ENCODE peak calls at places on chromosomes 7 and 10, in eight cellular contexts. N is neuronal stem cell, U is adrenal gland, T is cardiac muscle cell, D is left ventricle myocardium inferior, Z is fibroblast of lung, V is small intestine, G is aorta. B is an unnamed sample. For H3K4me1, the result is how much of the 10 kb centered on the place peaks cover.

GRCh38 chr10:1498746-1499343 is 238.5 kb downstream of the ADARB2 start:
- DNase-seq in D (no peak), N (no peak), T (no peak), Z (no peak), U (no peak), G (no peak), V (no peak), B (no peak)

GRCh38 chr7:116271980-116272886 is 61.9 kb downstream of the TES start:
- DNase-seq in D (no peak), N (no peak), V (no peak), U (no peak), G (peak), T (peak), Z (peak), B (no peak)

GRCh38 chr7:100584677-100585510 is 1.0 kb downstream of the LRCH4 start:
- DNase-seq in U (peak), V (peak), D (peak), N (peak), Z (peak), G (peak), T (peak), B (peak)

GRCh38 chr7:40715053-40715430 is 580.2 kb downstream of the SUGCT start:
- DNase-seq in V (no peak), G (no peak), T (no peak), D (no peak), Z (no peak), N (no peak), U (no peak), B (no peak)

GRCh38 chr7:137820156-137820555 is 26.6 kb downstream of the DGKI start:
- DNase-seq in T (no peak), D (no peak), G (no peak), V (no peak), N (no peak), Z (no peak), U (no peak), B (no peak)

GRCh38 chr7:106054133-106054532 is 58.0 kb downstream of the SYPL1 start:
- DNase-seq in G (no peak), N (no peak), U (no peak), D (no peak), Z (no peak), T (no peak), V (no peak), B (no peak)

GRCh38 chr7:8117195-8117594 is 144.8 kb downstream of the ICA1 start:
- DNase-seq in N (no peak), T (peak), Z (no peak), G (no peak), D (no peak), V (no peak), U (no peak), B (no peak)

GRCh38 chr7:24755541-24756416 is 1.5 kb downstream of the GSDME start:
- DNase-seq in Z (peak), N (no peak), V (no peak), T (no peak), U (no peak), D (no peak), G (peak), B (no peak)

GRCh38 chr7:100641463-100641859 is at the start of gene TFR2:
- DNase-seq in N (no peak), V (no peak), U (no peak), D (no peak), G (no peak), Z (no peak), T (no peak), B (no peak)

DNA sequence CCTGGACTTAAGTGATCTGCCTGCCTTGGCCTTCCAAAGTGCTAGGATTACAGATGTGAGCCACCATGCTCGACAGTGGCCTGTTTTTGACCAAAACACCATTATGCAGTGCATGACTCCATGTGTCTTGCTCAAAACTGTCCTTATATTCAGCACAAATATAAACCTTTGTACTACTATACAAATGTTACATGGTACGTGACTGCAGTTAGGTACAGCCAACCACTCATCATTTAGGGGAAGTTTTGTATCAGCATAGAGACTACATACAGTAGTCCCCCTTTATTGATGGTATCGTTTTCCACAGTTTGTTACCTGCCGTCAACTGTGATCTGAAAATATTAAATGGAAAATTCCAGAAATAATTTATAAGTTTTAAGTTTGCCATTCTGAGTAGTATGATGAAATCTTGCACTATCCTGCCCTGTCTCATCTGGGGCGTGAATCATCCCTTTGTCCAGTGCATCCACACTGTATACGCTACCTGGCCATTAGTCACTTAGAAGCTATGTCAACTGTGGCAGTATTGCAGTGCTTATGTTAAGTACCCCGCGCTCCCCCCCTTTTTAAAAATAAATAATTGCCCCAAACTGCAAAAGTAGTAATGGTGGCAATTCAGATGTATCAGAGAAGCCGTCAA is 23.3 kb upstream of the ZNF282 start:
- DNase-seq in Z (no peak), T (no peak), V (no peak), N (no peak), G (no peak), U (no peak), D (no peak), B (no peak)
- H3K27ac ChIP-seq in Z (no peak), T (no peak), V (no peak), N (no peak), G (no peak), U (no peak), D (no peak), B (no peak)

GRCh38 chr7:37255327-37255944 is 193.2 kb downstream of the ELMO1 start:
- DNase-seq in V (no peak), U (no peak), D (no peak), T (no peak), N (no peak), G (no peak), Z (no peak), B (no peak)
- H3K4me3 ChIP-seq in V (no peak), U (no peak), D (no peak), T (no peak), N (no peak), G (no peak), Z (no peak), B (no peak)

DNA sequence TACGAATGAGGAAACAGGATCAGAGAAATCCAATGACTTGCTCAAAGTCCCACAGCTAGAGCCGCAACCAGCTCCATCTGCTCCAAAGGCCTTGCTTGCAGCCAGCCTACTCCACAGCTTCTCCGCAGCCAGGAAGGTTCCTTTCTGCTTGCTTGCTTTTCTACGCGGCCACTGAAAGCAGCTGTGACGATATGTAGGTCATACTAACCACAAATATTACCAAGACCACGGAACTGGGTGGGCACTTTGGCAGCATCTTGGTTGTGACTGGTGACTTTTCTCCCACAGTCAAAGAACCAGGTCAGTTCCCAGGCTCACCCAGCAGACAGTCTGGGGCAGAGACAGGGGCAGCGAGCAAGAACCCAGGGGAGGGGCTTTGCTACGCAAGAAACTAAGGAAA is 86.4 kb downstream of the FAM53B start:
- DNase-seq in D (no peak), N (no peak), V (peak), U (no peak), T (no peak), G (no peak), Z (peak), B (no peak)
- H3K4me1 ChIP-seq in D (half or more), N (under half), V (under half), U (under half), T (under half), G (under half), Z (under half), B (half or more)

GRCh38 chr10:60429084-60429849 is 39.6 kb upstream of the ANK3 start:
- DNase-seq in D (peak), N (no peak), G (no peak), T (no peak), Z (peak), V (no peak), U (no peak), B (no peak)
- H3K27ac ChIP-seq in D (peak), N (no peak), G (no peak), T (peak), Z (no peak), V (no peak), U (no peak), B (no peak)

GRCh38 chr10:69629519-69629896 is 539 bp upstream of the FAM241B start:
- DNase-seq in V (no peak), G (no peak), U (no peak), Z (no peak), T (no peak), N (no peak), D (no peak), B (no peak)
- H3K4me3 ChIP-seq in V (no peak), G (peak), U (peak), Z (no peak), T (peak), N (peak), D (peak), B (peak)

B was measured in lower lobe of right lung.